ENCODE peak calls at places on chromosomes 6 and 20, in eight cellular contexts. S is tibial nerve; Y is lower leg skin; D is effector memory CD4-positive, alpha-beta T cell; B is CD8-positive, alpha-beta T cell; O is AG04450; P is SJCRH30; G is astrocyte of the cerebellum. N is an unnamed sample.
A peak's percentile ranks its signal among the peaks of the same experiment; 100 is the strongest.

GRCh38 chr6:44000164-44000842 is 126.9 kb downstream of the MRPL14 start:
- DNase-seq in B (no peak), P (no peak), Y (no peak), O (no peak), D (no peak), S (no peak), G (no peak), N (peak; percentile 18)

GRCh38 chr6:144190593-144190992 is 40.3 kb downstream of the STX11 start:
- DNase-seq in D (no peak), P (peak; percentile 96), O (peak; percentile 39), B (no peak), S (no peak), Y (no peak), G (peak; percentile 43), N (peak; percentile 75)

GRCh38 chr6:116530436-116530835 is 15.0 kb downstream of the TRAPPC3L start:
- DNase-seq in S (no peak), B (no peak), D (no peak), O (peak; percentile 33), P (peak; percentile 45), Y (no peak), G (peak; percentile 34), N (no peak)

GRCh38 chr6:75600694-75601265 is 900 bp upstream of the SENP6 start:
- DNase-seq in B (no peak), Y (no peak), O (no peak), S (no peak), G (no peak), D (no peak), P (peak; percentile 23), N (peak; percentile 10)

GRCh38 chr6:114419175-114419574 is 76.4 kb upstream of the HS3ST5 start:
- DNase-seq in O (no peak), B (no peak), P (peak; percentile 40), G (no peak), D (no peak), S (no peak), Y (no peak), N (no peak)

GRCh38 chr6:10582774-10583508 is 61.8 kb downstream of the GCNT2 start:
- DNase-seq in S (no peak), B (no peak), P (peak; percentile 22), G (peak; percentile 4), O (no peak), Y (no peak), D (no peak), N (peak; percentile 82)

GRCh38 chr6:140636237-140636636 is 1261.8 kb upstream of the CITED2 start:
- DNase-seq in S (no peak), P (no peak), O (no peak), Y (no peak), B (no peak), G (no peak), D (no peak), N (no peak)

GRCh38 chr6:40893021-40893420 is 146.0 kb downstream of the UNC5CL start:
- DNase-seq in B (no peak), Y (no peak), D (no peak), G (no peak), P (no peak), S (no peak), O (no peak), N (no peak)

GRCh38 chr6:112441607-112442006 is 94.5 kb downstream of the RFPL4B start:
- DNase-seq in S (no peak), P (no peak), O (no peak), G (no peak), B (no peak), D (no peak), Y (no peak), N (no peak)

GRCh38 chr20:41989935-41990635 is 371.9 kb upstream of the CHD6 start:
- DNase-seq in B (no peak), D (no peak), P (peak; percentile 100), Y (no peak), S (no peak), G (peak; percentile 26), O (no peak), N (no peak)

GRCh38 chr20:63785646-63786255 is 45.3 kb downstream of the ZBTB46 start:
- DNase-seq in G (no peak), P (no peak), Y (no peak), O (no peak), S (no peak), D (no peak), B (no peak), N (no peak)

GRCh38 chr20:44746367-44747165 is 901 bp downstream of the KCNK15 start:
- DNase-seq in S (no peak), O (no peak), G (no peak), P (peak; percentile 20), Y (no peak), B (no peak), D (no peak), N (no peak)

GRCh38 chr6:31713991-31714684 is 1.0 kb upstream of the LY6G6D start:
- DNase-seq in Y (no peak), S (no peak), P (no peak), G (no peak), O (no peak), D (no peak), B (no peak), N (no peak)

GRCh38 chr6:126926926-126927325 is 191.5 kb upstream of the RSPO3 start:
- DNase-seq in B (no peak), D (no peak), Y (no peak), P (peak; percentile 50), G (no peak), S (no peak), O (no peak), N (no peak)

GRCh38 chr6:168939041-168939440 is 314.6 kb downstream of the THBS2 start:
- DNase-seq in D (no peak), B (no peak), P (no peak), Y (no peak), O (no peak), S (no peak), G (no peak), N (no peak)

GRCh38 chr20:4074877-4075455 is 59.6 kb upstream of the RNF24 start:
- DNase-seq in D (no peak), S (no peak), G (no peak), O (no peak), P (no peak), B (no peak), Y (no peak), N (no peak)

GRCh38 chr6:41122373-41122772 is 31.8 kb downstream of the TREML1 start:
- DNase-seq in Y (no peak), B (no peak), P (no peak), D (no peak), O (peak; percentile 6), S (no peak), G (no peak), N (peak; percentile 14)

GRCh38 chr20:44532981-44533331 is 11.1 kb upstream of the SERINC3 start:
- DNase-seq in S (no peak), P (no peak), B (no peak), O (no peak), G (no peak), D (no peak), Y (no peak), N (no peak)

GRCh38 chr20:21096321-21097043 is 9.7 kb downstream of the LINC00237 start:
- DNase-seq in B (no peak), O (no peak), S (no peak), D (no peak), Y (no peak), G (no peak), P (peak; percentile 67), N (peak; percentile 57)

GRCh38 chr6:99589290-99589672 is 17.4 kb upstream of the PRDM13 start:
- DNase-seq in S (no peak), P (peak; percentile 69), Y (no peak), G (no peak), B (no peak), D (no peak), O (no peak), N (no peak)
- H3K4me3 ChIP-seq in S (peak overlapping the region; percentile 44), P (peak overlapping the region; percentile 55), Y (peak overlapping the region; percentile 5), G (peak overlapping the region; percentile 49), B (peak overlapping the region; percentile 74), D (peak overlapping the region; percentile 71), O (peak overlapping the region; percentile 55), N (peak overlapping the region; percentile 49)

GRCh38 chr6:80165143-80165542 is 58.7 kb downstream of the BCKDHB start:
- DNase-seq in S (no peak), D (no peak), G (no peak), Y (no peak), B (no peak), P (peak; percentile 43), O (no peak), N (peak; percentile 89)
- H3K4me3 ChIP-seq in S (no peak overlapping the region), D (no peak overlapping the region), G (no peak overlapping the region), Y (no peak overlapping the region), B (no peak overlapping the region), P (no peak overlapping the region), O (no peak overlapping the region), N (no peak overlapping the region)

GRCh38 chr6:160454303-160454702 is 106.1 kb downstream of the SLC22A3 start:
- DNase-seq in G (no peak), Y (no peak), S (no peak), O (no peak), D (no peak), P (no peak), B (no peak), N (no peak)

GRCh38 chr6:160457843-160458242 is 109.7 kb downstream of the SLC22A3 start:
- DNase-seq in P (no peak), Y (no peak), S (no peak), O (no peak), G (no peak), B (no peak), D (no peak), N (no peak)

GRCh38 chr6:160450849-160451248 is 102.7 kb downstream of the SLC22A3 start:
- DNase-seq in D (no peak), B (no peak), O (no peak), S (no peak), G (no peak), Y (no peak), P (no peak), N (no peak)

GRCh38 chr6:160456214-160456546 is 108.0 kb downstream of the SLC22A3 start:
- DNase-seq in S (no peak), B (no peak), D (no peak), Y (no peak), P (no peak), O (no peak), G (no peak), N (no peak)

DNA sequence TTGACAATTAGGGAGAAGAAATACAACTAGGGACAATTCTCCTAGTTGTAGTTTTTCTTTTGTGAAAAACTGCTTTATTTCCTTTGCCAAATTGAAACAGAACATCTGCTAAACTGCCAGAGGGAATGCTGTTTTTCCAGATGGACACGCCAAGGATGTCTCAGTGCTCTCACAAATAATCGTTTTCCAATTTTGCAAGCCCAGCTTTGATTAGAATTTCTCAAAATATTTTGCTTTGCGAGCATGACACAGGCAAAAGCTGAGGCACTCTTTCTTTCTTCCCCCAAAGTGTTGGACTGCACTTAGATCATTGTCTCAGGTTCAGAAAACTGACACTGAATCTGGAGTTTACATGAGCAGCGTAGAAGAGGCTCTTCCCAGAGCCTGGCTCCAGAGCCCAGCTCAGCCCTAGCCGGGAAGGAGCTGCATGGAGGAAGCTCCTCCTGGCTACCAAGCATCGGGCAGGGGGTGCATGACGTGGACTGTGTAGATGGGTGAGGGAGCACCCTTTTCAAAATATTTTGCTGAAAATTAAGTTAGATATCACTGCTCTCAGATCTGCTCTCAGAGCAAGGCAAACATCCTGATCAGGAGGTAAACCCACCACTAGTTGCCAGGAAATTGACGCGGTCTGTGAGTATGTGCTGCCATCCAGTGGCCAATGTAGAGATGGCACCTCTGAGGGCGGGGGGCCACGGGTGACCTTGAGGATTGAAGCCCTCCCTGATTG is 107.5 kb downstream of the SLC22A3 start:
- DNase-seq in D (peak; percentile 40), Y (peak; percentile 46), B (peak; percentile 62), P (peak; percentile 86), S (peak; percentile 54), G (peak; percentile 36), O (peak; percentile 24), N (peak; percentile 47)
- H3K4me3 ChIP-seq in D (no peak overlapping the region), Y (no peak overlapping the region), B (no peak overlapping the region), P (no peak overlapping the region), S (no peak overlapping the region), G (no peak overlapping the region), O (peak overlapping the region; percentile 48), N (peak overlapping the region; percentile 20)

GRCh38 chr20:38856570-38856969 is 51.1 kb downstream of the PPP1R16B start:
- DNase-seq in O (no peak), G (no peak), D (no peak), B (no peak), S (no peak), P (no peak), Y (no peak), N (no peak)
- H3K4me3 ChIP-seq in O (no peak overlapping the region), G (no peak overlapping the region), D (no peak overlapping the region), B (no peak overlapping the region), S (no peak overlapping the region), P (no peak overlapping the region), Y (no peak overlapping the region), N (no peak overlapping the region)